ENCODE peak calls at places on chromosomes 5 and 9, in nine cellular contexts. L is IMR-90, C is fibroblast of lung, G is adipocyte, Y is esophagus squamous epithelium, H is heart left ventricle, W is colonic mucosa, N is tibial nerve, J is neuronal stem cell. K is an unnamed sample.

GRCh38 chr5:44875661-44876250 is 67.0 kb downstream of the MRPS30 start:
- DNase-seq in L (peak; percentile 52), C (peak; percentile 94), G (no peak), Y (no peak), H (no peak), W (no peak), N (no peak), J (no peak), K (no peak)

GRCh38 chr9:111870774-111871542 is 25.7 kb upstream of the UGCG start:
- DNase-seq in L (no peak), C (peak; percentile 11), G (no peak), Y (no peak), H (no peak), W (no peak), N (no peak), J (no peak), K (no peak)

GRCh38 chr9:99059074-99059894 is 45.6 kb upstream of the TGFBR1 start:
- DNase-seq in L (no peak), C (no peak), G (no peak), Y (peak; percentile 14), H (peak; percentile 51), W (peak; percentile 27), N (peak; percentile 17), J (no peak), K (peak; percentile 27)

GRCh38 chr9:94018628-94019027 is 63.5 kb upstream of the BARX1 start:
- DNase-seq in L (peak; percentile 79), C (peak; percentile 86), G (peak; percentile 87), Y (no peak), H (no peak), W (no peak), N (no peak), J (no peak), K (no peak)

GRCh38 chr9:33125871-33126822 is 41.0 kb downstream of the B4GALT1 start:
- DNase-seq in L (peak; percentile 65), C (peak; percentile 54), G (no peak), Y (no peak), H (no peak), W (no peak), N (no peak), J (no peak), K (no peak)

GRCh38 chr5:135356522-135357318 is 42.3 kb downstream of the MACROH2A1 start:
- DNase-seq in L (peak; percentile 67), C (peak; percentile 68), G (peak; percentile 85), Y (no peak), H (peak; percentile 85), W (peak; percentile 62), N (peak; percentile 75), J (no peak), K (peak; percentile 46)

GRCh38 chr9:73176450-73176875 is 24.8 kb downstream of the ANXA1 start:
- DNase-seq in L (no peak), C (peak; percentile 63), G (peak; percentile 22), Y (no peak), H (no peak), W (no peak), N (no peak), J (no peak), K (no peak)

GRCh38 chr5:122615832-122616231 is 159.0 kb upstream of the SNX2 start:
- DNase-seq in L (no peak), C (no peak), G (no peak), Y (no peak), H (no peak), W (no peak), N (no peak), J (no peak), K (no peak)

DNA sequence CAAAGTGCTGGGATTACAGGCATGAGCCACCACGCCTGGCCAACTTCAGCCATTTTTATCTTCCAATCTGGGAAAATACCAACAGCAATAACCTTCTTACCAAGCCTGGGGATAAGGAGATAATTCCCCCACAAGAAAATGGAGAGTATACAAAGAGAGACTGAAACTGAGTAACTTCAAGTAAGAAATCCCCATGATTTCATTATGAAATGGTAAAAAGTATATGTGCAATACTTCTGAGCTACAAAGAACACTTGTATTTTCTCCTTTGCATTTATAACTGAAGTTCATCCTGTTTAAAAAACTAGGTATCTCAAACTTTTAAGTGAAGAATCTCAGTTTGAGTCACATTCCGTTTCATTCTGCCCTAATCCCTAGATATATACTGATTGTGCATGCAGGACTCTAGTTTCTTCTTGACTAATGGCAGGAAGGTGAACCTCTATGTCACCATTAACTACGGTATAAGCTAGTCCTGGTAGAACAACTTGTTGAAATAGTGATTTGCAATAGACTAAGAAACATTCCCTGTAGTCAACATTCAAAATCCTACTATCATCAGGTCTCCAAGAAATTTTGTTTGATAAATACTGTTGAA is 2071.4 kb downstream of the MAT2B start:
- DNase-seq in L (no peak), C (no peak), G (no peak), Y (no peak), H (no peak), W (no peak), N (no peak), J (no peak), K (no peak)
- H3K9me3 ChIP-seq in L (no peaks in the 10 kb centered on the region), C (no peaks in the 10 kb centered on the region), G (no peaks in the 10 kb centered on the region), Y (no peaks in the 10 kb centered on the region), H (no peaks in the 10 kb centered on the region), W (no peaks in the 10 kb centered on the region), N (no peaks in the 10 kb centered on the region), J (peaks cover 3% of the 10 kb centered on the region), K (no peaks in the 10 kb centered on the region)

GRCh38 chr9:115672477-115673316 is 480.9 kb upstream of the PAPPA start:
- DNase-seq in L (peak; percentile 99), C (peak; percentile 99), G (peak; percentile 96), Y (no peak), H (peak; percentile 9), W (no peak), N (no peak), J (no peak), K (no peak)
- H3K4me3 ChIP-seq in L (peak overlapping the region; percentile 10), C (no peak overlapping the region), G (peak overlapping the region; percentile 57), Y (no peak overlapping the region), H (no peak overlapping the region), W (no peak overlapping the region), N (no peak overlapping the region), J (no peak overlapping the region), K (no peak overlapping the region)

GRCh38 chr9:2023042-2023441 is 7.9 kb downstream of the SMARCA2 start:
- DNase-seq in L (no peak), C (no peak), G (no peak), Y (no peak), H (no peak), W (no peak), N (no peak), J (no peak), K (no peak)

GRCh38 chr9:2026598-2026997 is 11.5 kb downstream of the SMARCA2 start:
- DNase-seq in L (no peak), C (no peak), G (no peak), Y (no peak), H (no peak), W (no peak), N (no peak), J (no peak), K (no peak)

GRCh38 chr9:2023532-2023931 is 8.4 kb downstream of the SMARCA2 start:
- DNase-seq in L (no peak), C (no peak), G (no peak), Y (no peak), H (no peak), W (no peak), N (no peak), J (no peak), K (no peak)

GRCh38 chr9:2026181-2026580 is 11.0 kb downstream of the SMARCA2 start:
- DNase-seq in L (no peak), C (no peak), G (no peak), Y (no peak), H (no peak), W (no peak), N (no peak), J (no peak), K (no peak)

DNA sequence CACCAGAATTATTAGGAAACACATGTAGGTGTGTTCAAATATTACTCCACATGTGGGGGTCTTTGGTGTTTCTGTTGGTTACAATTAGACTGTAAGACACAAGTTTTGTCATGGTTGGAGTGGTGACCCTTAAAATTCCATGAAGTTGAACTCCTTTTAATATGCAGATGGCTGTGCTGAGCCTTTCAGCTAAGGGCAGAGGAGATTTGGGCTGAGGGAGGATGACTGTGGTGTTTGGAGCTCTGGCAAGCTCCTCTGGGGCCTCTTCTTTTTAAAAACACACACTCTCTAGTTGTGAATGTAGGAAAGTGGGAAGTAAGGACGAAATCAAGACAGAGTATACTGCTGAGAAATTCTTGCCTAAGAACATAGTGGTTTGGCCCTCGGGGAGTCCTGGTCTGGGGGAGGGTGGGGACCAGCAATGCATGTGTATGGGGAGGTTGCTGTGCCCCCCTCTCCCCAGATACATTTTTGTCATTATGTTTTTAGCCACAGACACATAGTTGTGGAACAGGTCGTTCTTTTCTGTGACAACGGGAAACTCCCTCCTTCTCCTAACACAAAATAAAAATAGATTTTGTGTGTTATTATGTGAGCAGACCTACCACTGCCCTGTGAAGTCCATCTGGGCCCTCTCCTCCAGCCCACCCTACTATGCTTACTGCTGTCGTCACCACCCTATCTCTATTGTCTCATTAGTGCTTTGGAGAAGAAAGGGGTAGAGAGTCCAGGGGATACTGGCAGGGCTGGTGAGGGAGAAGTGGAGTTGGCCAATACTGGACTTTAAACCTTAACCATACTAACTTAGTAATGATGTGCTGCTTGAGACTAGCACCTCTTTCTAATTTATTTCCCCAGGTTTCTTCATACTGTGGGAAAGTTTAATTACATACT is 10.0 kb downstream of the SMARCA2 start:
- DNase-seq in L (no peak), C (peak; percentile 14), G (peak; percentile 36), Y (no peak), H (no peak), W (no peak), N (no peak), J (no peak), K (peak; percentile 29)
- H3K4me1 ChIP-seq in L (peaks cover 5% of the 10 kb centered on the region), C (no peaks in the 10 kb centered on the region), G (peaks cover 25% of the 10 kb centered on the region), Y (peaks cover 37% of the 10 kb centered on the region), H (peaks cover 96% of the 10 kb centered on the region), W (no peaks in the 10 kb centered on the region), N (peaks cover 13% of the 10 kb centered on the region), J (no peaks in the 10 kb centered on the region), K (no peaks in the 10 kb centered on the region)

GRCh38 chr9:88272986-88273385 is 115.3 kb upstream of the SPIN1 start:
- DNase-seq in L (no peak), C (no peak), G (no peak), Y (no peak), H (no peak), W (no peak), N (no peak), J (no peak), K (no peak)

GRCh38 chr9:88267283-88267682 is 121.0 kb upstream of the SPIN1 start:
- DNase-seq in L (no peak), C (no peak), G (no peak), Y (no peak), H (no peak), W (no peak), N (no peak), J (no peak), K (no peak)

GRCh38 chr9:88270398-88270797 is 117.8 kb upstream of the SPIN1 start:
- DNase-seq in L (no peak), C (peak; percentile 13), G (no peak), Y (no peak), H (no peak), W (no peak), N (no peak), J (no peak), K (no peak)

GRCh38 chr9:88266416-88266815 is 121.8 kb upstream of the SPIN1 start:
- DNase-seq in L (peak; percentile 49), C (peak; percentile 52), G (no peak), Y (no peak), H (no peak), W (no peak), N (no peak), J (no peak), K (no peak)

DNA sequence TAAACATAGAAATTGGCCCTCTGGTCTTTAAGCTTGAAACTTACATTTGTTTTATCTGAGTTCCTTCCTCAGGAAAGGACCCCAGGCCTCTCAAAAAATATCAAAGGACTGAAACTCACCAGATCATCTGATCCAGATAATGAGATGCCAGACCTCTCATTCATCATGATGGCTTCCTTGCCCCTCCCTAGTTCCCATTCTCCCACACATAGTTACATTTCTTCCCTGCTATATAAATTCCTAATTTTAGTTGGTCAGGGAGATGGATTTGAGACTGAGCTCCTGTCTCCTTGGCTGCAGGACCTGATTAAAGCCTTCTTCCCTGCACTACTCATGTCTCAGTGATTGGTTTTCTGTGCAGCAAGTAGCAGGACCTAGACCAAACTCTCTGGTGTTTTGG is 119.4 kb upstream of the SPIN1 start:
- DNase-seq in L (no peak), C (no peak), G (no peak), Y (no peak), H (no peak), W (no peak), N (no peak), J (no peak), K (no peak)
- H3K9me3 ChIP-seq in L (no peaks in the 10 kb centered on the region), C (no peaks in the 10 kb centered on the region), G (no peaks in the 10 kb centered on the region), Y (no peaks in the 10 kb centered on the region), H (no peaks in the 10 kb centered on the region), W (no peaks in the 10 kb centered on the region), N (no peaks in the 10 kb centered on the region), J (no peaks in the 10 kb centered on the region), K (no peaks in the 10 kb centered on the region)